ENCODE peak calls at places on chromosomes 3 and 15, in four cellular contexts. K is CD8-positive, alpha-beta T cell; F is stomach; L is CD4-positive, alpha-beta memory T cell. J is an unnamed sample.
A peak's percentile ranks its signal among the peaks of the same experiment; 100 is the strongest.

GRCh38 chr3:34020761-34021635 is 222.6 kb downstream of the PDCD6IP start:
- DNase-seq in K (no peak), L (no peak), F (no peak), J (no peak)

GRCh38 chr3:178669758-178670157 is 133.5 kb downstream of the KCNMB2 start:
- DNase-seq in F (no peak), K (no peak), L (no peak), J (no peak)

GRCh38 chr15:57184502-57184901 is 191.8 kb upstream of the CGNL1 start:
- DNase-seq in K (no peak), L (no peak), F (no peak), J (no peak)

GRCh38 chr3:71453319-71453718 is 130.2 kb downstream of the FOXP1 start:
- DNase-seq in L (no peak), F (no peak), K (no peak), J (no peak)

GRCh38 chr15:40469776-40470390 is 901 bp upstream of the CHST14 start:
- DNase-seq in L (no peak), F (no peak), K (no peak), J (no peak)

GRCh38 chr3:20645340-20645739 is 459.3 kb upstream of the SGO1 start:
- DNase-seq in F (no peak), L (no peak), K (no peak), J (no peak)

GRCh38 chr3:186021673-186022362 is 84.0 kb upstream of the TRA2B start:
- DNase-seq in L (no peak), K (no peak), F (no peak), J (no peak)

GRCh38 chr3:113140876-113141275 is 70.5 kb upstream of the BOC start:
- DNase-seq in K (no peak), L (no peak), F (no peak), J (no peak)

GRCh38 chr3:52277972-52278509 is 408 bp downstream of the WDR82 start:
- DNase-seq in F (no peak), L (no peak), K (peak; percentile 49), J (peak; percentile 56)

GRCh38 chr3:66053009-66053782 is 14.5 kb upstream of the MAGI1 start:
- DNase-seq in L (no peak), K (no peak), F (peak; percentile 61), J (no peak)

GRCh38 chr3:152021951-152022461 is 148.6 kb downstream of the SUCNR1 start:
- DNase-seq in K (no peak), F (no peak), L (no peak), J (no peak)

GRCh38 chr15:42037650-42038049 is 16.8 kb upstream of the PLA2G4E start:
- DNase-seq in L (no peak), K (no peak), F (peak; percentile 75), J (no peak)

GRCh38 chr15:99732711-99733267 is 448 bp downstream of the LYSMD4 start:
- DNase-seq in F (peak; percentile 33), K (no peak), L (peak; percentile 8), J (no peak)

GRCh38 chr3:63478962-63479660 is 173.4 kb upstream of the SNTN start:
- DNase-seq in F (no peak), L (no peak), K (no peak), J (no peak)

GRCh38 chr15:56365075-56365711 is at the start of gene TEX9:
- DNase-seq in K (peak; percentile 37), L (peak; percentile 60), F (peak; percentile 88), J (peak; percentile 74)

GRCh38 chr15:65653341-65653740 is 31.6 kb downstream of the SLC24A1 start:
- DNase-seq in K (no peak), L (no peak), F (no peak), J (no peak)

GRCh38 chr15:85479071-85479647 is 98.8 kb downstream of the AKAP13 start:
- DNase-seq in L (no peak), K (no peak), F (no peak), J (no peak)

GRCh38 chr3:122803977-122804376 is 9.1 kb downstream of the SLC49A4 start:
- DNase-seq in F (no peak), L (no peak), K (no peak), J (no peak)

GRCh38 chr3:116083686-116084085 is 361.6 kb downstream of the LSAMP start:
- DNase-seq in F (no peak), L (no peak), K (no peak), J (no peak)

GRCh38 chr3:150237490-150237889 is 170.6 kb upstream of the TSC22D2 start:
- DNase-seq in L (no peak), K (no peak), F (no peak), J (no peak)

GRCh38 chr15:101808201-101808600 is 3.8 kb upstream of the OR4F15 start:
- DNase-seq in K (no peak), F (no peak), L (no peak), J (no peak)

GRCh38 chr3:163890661-163891060 is 1187.6 kb downstream of the SI start:
- DNase-seq in F (no peak), L (no peak), K (no peak), J (no peak)

GRCh38 chr3:138135141-138135832 is 3.1 kb upstream of the A4GNT start:
- DNase-seq in L (no peak), K (no peak), F (no peak), J (no peak)

GRCh38 chr3:144053121-144053520 is 81.5 kb downstream of the DIPK2A start:
- DNase-seq in K (no peak), L (no peak), F (no peak), J (no peak)

GRCh38 chr3:99418709-99419108 is 219.7 kb upstream of the COL8A1 start:
- DNase-seq in F (no peak), L (no peak), K (no peak), J (no peak)

GRCh38 chr15:99447497-99448371 is 118.0 kb upstream of the MEF2A start:
- DNase-seq in K (no peak), F (peak; percentile 21), L (no peak), J (no peak)

GRCh38 chr3:43055393-43055792 is 50.5 kb downstream of the POMGNT2 start:
- DNase-seq in L (no peak), K (no peak), F (no peak), J (no peak)

GRCh38 chr15:78638658-78639314 is 2.2 kb downstream of the CHRNB4 start:
- DNase-seq in L (peak; percentile 27), K (peak; percentile 28), F (peak; percentile 46), J (no peak)

GRCh38 chr15:77819271-77819806 is 186.6 kb upstream of the LINGO1 start:
- DNase-seq in L (no peak), F (no peak), K (no peak), J (no peak)

GRCh38 chr3:24156466-24156865 is 211.4 kb downstream of the NR1D2 start:
- DNase-seq in K (no peak), L (no peak), F (no peak), J (no peak)

GRCh38 chr15:50627351-50628055 is 59.1 kb downstream of the TRPM7 start:
- DNase-seq in L (no peak), F (no peak), K (no peak), J (no peak)

GRCh38 chr15:64855206-64856000 is 13.7 kb downstream of the PLEKHO2 start:
- DNase-seq in L (no peak), K (no peak), F (no peak), J (no peak)

DNA sequence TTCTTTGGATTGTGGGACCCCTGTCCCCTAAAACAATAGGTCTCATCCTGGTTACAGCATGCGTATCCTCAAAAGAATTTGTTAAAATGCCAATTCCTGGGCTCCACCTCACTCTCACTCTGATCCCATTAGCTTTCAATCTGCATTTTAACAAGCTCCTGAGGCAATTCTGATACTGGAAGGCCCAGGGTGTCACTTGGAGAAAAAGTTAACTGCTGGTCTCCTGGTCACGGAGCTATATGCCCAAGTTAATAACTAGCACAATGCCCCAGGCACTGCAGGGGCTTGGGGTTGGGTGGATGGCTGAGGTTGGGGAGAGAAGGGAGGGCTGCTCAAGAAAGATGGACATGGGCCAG is 4.4 kb downstream of the IL17RD start:
- DNase-seq in F (no peak), L (no peak), K (no peak), J (no peak)
- H3K27ac ChIP-seq in F (no peak overlapping the region), L (no peak overlapping the region), K (no peak overlapping the region), J (no peak overlapping the region)

GRCh38 chr3:70090322-70090913 is 90.9 kb downstream of the SAMMSON start:
- DNase-seq in K (no peak), L (no peak), F (no peak), J (no peak)
- H3K4me3 ChIP-seq in K (no peak overlapping the region), L (no peak overlapping the region), F (no peak overlapping the region), J (no peak overlapping the region)

GRCh38 chr15:43410572-43411214 is 39.8 kb downstream of the TUBGCP4 start:
- DNase-seq in F (no peak), L (no peak), K (no peak), J (no peak)
- H3K36me3 ChIP-seq in F (peaks cover 56% of the 10 kb centered on the region), L (peaks cover 49% of the 10 kb centered on the region), K (peaks cover 29% of the 10 kb centered on the region), J (peaks cover 32% of the 10 kb centered on the region)

GRCh38 chr15:63091679-63092078 is 30.0 kb upstream of the LACTB start:
- DNase-seq in K (no peak), L (no peak), F (no peak), J (no peak)

GRCh38 chr15:63090502-63091286 is 31.0 kb upstream of the LACTB start:
- DNase-seq in F (no peak), K (no peak), L (no peak), J (no peak)

GRCh38 chr15:63088532-63089245 is 33.0 kb upstream of the LACTB start:
- DNase-seq in K (no peak), F (no peak), L (no peak), J (no peak)

GRCh38 chr15:63086967-63087366 is 34.7 kb upstream of the LACTB start:
- DNase-seq in K (no peak), L (no peak), F (no peak), J (no peak)

DNA sequence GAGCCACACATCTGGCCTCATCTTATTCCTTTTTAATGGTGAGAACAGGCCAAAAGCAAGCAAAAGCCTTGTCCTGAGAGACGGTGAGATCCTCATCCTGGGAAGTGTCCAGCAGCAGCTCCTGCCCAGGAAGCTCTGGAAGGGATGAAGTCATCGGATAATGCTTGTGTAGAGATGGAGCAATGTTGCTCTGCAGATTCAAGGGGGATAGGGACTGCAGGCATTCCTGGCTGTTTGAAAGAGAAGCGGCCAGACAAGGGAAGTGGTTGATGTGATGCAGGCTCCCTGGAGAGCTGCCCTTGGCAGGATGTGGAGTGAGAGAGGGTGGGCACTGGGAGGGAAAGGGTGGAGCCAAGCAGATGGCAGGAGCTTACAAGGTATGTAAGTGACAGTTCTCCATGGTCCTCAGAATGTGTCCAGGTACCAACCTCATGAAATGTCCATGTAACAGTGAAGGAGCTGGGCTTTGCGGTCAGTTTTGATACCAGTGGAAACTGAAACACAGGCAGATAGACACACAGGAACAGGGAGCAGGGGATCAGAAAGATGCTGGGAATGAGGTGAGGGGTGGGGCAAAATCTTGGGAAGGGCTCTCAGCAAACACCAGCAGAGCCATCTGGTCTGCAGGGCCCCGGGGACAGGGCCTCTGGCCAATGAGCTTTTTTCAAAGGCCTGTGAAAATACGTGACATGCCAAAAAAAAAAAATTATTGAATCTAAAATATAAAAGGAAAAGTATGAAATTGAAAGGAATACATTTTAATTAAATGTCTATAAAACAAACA is 32.2 kb upstream of the LACTB start:
- DNase-seq in L (no peak), F (no peak), K (no peak), J (no peak)
- H3K27ac ChIP-seq in L (no peak overlapping the region), F (no peak overlapping the region), K (no peak overlapping the region), J (no peak overlapping the region)

GRCh38 chr15:39028069-39028468 is 463.5 kb upstream of the RASGRP1 start:
- DNase-seq in F (no peak), L (no peak), K (no peak), J (no peak)
- H3K4me3 ChIP-seq in F (no peak overlapping the region), L (no peak overlapping the region), K (no peak overlapping the region), J (no peak overlapping the region)

J was measured in CD8-positive, alpha-beta memory T cell.